ENCODE peak calls at places on chromosomes 1 and 21, in seven cellular contexts. U is tibial artery, X is HL-60, E is cardiac muscle cell, H is breast epithelium, N is HCT116, S is stomach. B is an unnamed sample.

GRCh38 chr1:17611991-17612390 is 72.5 kb downstream of the ARHGEF10L start:
- DNase-seq in H (no peak), N (no peak), S (no peak), U (no peak), E (no peak), X (no peak), B (no peak)

GRCh38 chr1:230281531-230281930 is 144.6 kb downstream of the PGBD5 start:
- DNase-seq in U (peak; percentile 5), X (no peak), N (no peak), S (no peak), H (peak; percentile 44), E (no peak), B (peak; percentile 74)

GRCh38 chr21:38837806-38838461 is 32.2 kb downstream of the ETS2 start:
- DNase-seq in S (no peak), E (no peak), X (no peak), N (no peak), U (no peak), H (no peak), B (no peak)

GRCh38 chr1:68197891-68198290 is 34.4 kb downstream of the WLS start:
- DNase-seq in E (no peak), N (peak; percentile 38), H (no peak), U (no peak), X (no peak), S (no peak), B (no peak)

GRCh38 chr1:154752273-154753030 is 117.6 kb downstream of the KCNN3 start:
- DNase-seq in S (peak; percentile 13), X (no peak), N (no peak), U (no peak), H (no peak), E (no peak), B (no peak)

GRCh38 chr1:34549199-34549598 is 205.6 kb upstream of the GJB5 start:
- DNase-seq in U (no peak), S (no peak), N (peak; percentile 10), X (peak; percentile 9), H (no peak), E (peak; percentile 24), B (no peak)

GRCh38 chr1:181359012-181359411 is 124.3 kb upstream of the CACNA1E start:
- DNase-seq in N (no peak), U (no peak), X (no peak), S (no peak), E (no peak), H (no peak), B (no peak)

GRCh38 chr1:21337931-21338567 is 47.8 kb upstream of the ECE1 start:
- DNase-seq in X (peak; percentile 52), E (no peak), H (peak; percentile 74), U (peak; percentile 99), S (peak; percentile 75), N (no peak), B (peak; percentile 55)

GRCh38 chr1:108600504-108600903 is 40.6 kb downstream of the EEIG2 start:
- DNase-seq in U (no peak), S (no peak), X (no peak), H (no peak), N (no peak), E (no peak), B (no peak)

GRCh38 chr1:14788065-14788464 is 189.6 kb downstream of the KAZN start:
- DNase-seq in E (no peak), U (no peak), H (no peak), X (no peak), S (no peak), N (no peak), B (no peak)

GRCh38 chr1:76074321-76075187 is at the start of gene ST6GALNAC3:
- DNase-seq in H (peak; percentile 56), S (peak; percentile 82), X (peak; percentile 10), U (peak; percentile 68), E (peak; percentile 91), N (no peak), B (peak; percentile 97)

GRCh38 chr1:32773764-32774463 is 43.2 kb downstream of the YARS1 start:
- DNase-seq in N (no peak), U (no peak), X (no peak), H (no peak), E (no peak), S (no peak), B (no peak)

GRCh38 chr1:235317179-235317578 is 10.8 kb downstream of the ARID4B start:
- DNase-seq in X (no peak), U (no peak), E (no peak), N (no peak), S (no peak), H (no peak), B (no peak)

GRCh38 chr1:182611787-182612186 is 7.6 kb upstream of the RGS16 start:
- DNase-seq in E (no peak), S (no peak), H (no peak), U (no peak), N (no peak), X (no peak), B (no peak)

GRCh38 chr1:17274186-17275170 is 25.6 kb downstream of the PADI3 start:
- DNase-seq in H (no peak), E (peak; percentile 66), S (peak; percentile 32), U (no peak), N (peak; percentile 42), X (peak; percentile 71), B (peak; percentile 57)

GRCh38 chr1:109640285-109640865 is 15.5 kb upstream of the GSTM4 start:
- DNase-seq in S (peak; percentile 93), N (no peak), E (peak; percentile 81), H (peak; percentile 90), X (peak; percentile 84), U (peak; percentile 85), B (peak; percentile 87)

GRCh38 chr1:161359316-161359715 is 8.4 kb downstream of the CFAP126 start:
- DNase-seq in U (no peak), H (no peak), E (no peak), S (no peak), N (no peak), X (no peak), B (no peak)

GRCh38 chr1:35660581-35661473 is 19.5 kb upstream of the PSMB2 start:
- DNase-seq in X (no peak), N (no peak), H (no peak), S (no peak), E (peak; percentile 85), U (no peak), B (no peak)

GRCh38 chr1:46184920-46185658 is 8.8 kb upstream of the P3R3URF start:
- DNase-seq in X (no peak), U (no peak), S (no peak), N (no peak), H (no peak), E (no peak), B (no peak)

GRCh38 chr1:237879195-237879594 is 11.5 kb downstream of the ZP4 start:
- DNase-seq in N (no peak), X (no peak), S (no peak), U (no peak), H (no peak), E (no peak), B (no peak)

GRCh38 chr1:234721476-234722266 is 111.7 kb upstream of the IRF2BP2 start:
- DNase-seq in S (peak; percentile 78), X (peak; percentile 36), U (peak; percentile 81), E (no peak), H (no peak), N (no peak), B (no peak)

GRCh38 chr1:151972533-151973270 is 21.0 kb downstream of the S100A10 start:
- DNase-seq in S (peak; percentile 66), H (no peak), X (no peak), U (peak; percentile 39), N (peak; percentile 83), E (peak; percentile 17), B (no peak)

GRCh38 chr1:37394574-37395464 is 79.6 kb upstream of the ZC3H12A start:
- DNase-seq in U (no peak), X (no peak), H (no peak), E (peak; percentile 49), S (no peak), N (peak; percentile 60), B (no peak)

GRCh38 chr1:93722081-93723031 is 40.7 kb upstream of the BCAR3 start:
- DNase-seq in N (no peak), U (no peak), X (no peak), S (no peak), H (no peak), E (no peak), B (no peak)

GRCh38 chr1:93720931-93721614 is 39.4 kb upstream of the BCAR3 start:
- DNase-seq in U (no peak), E (no peak), N (no peak), S (no peak), H (no peak), X (no peak), B (peak; percentile 46)

GRCh38 chr1:93723733-93724270 is 42.2 kb upstream of the BCAR3 start:
- DNase-seq in H (no peak), X (no peak), U (no peak), S (no peak), N (no peak), E (no peak), B (no peak)

GRCh38 chr1:93717639-93718038 is 36.0 kb upstream of the BCAR3 start:
- DNase-seq in S (no peak), U (no peak), N (no peak), E (no peak), H (no peak), X (no peak), B (no peak)

GRCh38 chr1:93723101-93723500 is 41.5 kb upstream of the BCAR3 start:
- DNase-seq in N (no peak), S (no peak), H (no peak), U (no peak), X (no peak), E (no peak), B (no peak)
- H3K4me3 ChIP-seq in N (no peak overlapping the region), S (no peak overlapping the region), H (no peak overlapping the region), U (no peak overlapping the region), X (no peak overlapping the region), E (no peak overlapping the region), B (no peak overlapping the region)

DNA sequence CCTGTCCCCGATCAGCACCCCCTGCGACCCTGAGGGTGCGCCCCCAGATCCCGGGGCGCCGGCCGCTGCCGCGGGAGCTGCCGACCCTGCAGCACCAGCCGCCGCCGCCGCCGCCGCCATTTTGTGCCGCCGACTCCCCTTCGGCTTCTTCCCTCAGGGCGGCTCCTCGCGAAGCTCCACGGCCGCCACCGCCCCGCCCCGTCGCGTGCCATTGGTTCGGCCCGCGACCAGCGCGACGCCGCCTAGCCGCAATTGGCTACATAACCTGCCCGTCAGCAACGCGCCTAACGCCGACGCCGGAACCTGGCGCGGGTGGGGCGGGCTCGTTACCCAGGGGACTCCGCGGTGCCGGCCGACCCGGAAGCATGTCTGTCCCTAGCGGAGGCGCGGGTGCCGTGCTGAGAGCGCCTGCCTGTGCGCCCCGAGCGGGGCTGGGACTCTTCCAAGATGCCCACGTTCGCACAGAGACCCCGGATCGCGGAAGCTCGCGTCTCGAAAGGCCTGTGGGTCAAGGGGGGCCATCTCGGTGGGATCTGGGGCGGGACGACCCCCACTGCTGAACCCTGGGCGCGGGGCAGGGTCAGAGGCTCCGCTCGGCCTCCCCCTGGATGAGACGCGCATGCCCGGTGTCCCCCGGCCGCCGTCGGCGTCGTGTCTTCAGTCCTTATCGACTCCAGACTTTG is at the start of gene CCNL2:
- DNase-seq in E (peak; percentile 99), X (peak; percentile 98), U (peak; percentile 95), N (peak; percentile 94), H (peak; percentile 99), S (peak; percentile 99), B (peak; percentile 98)
- TF ChIP-seq CTCF in E (peak; percentile 47), X (peak; percentile 16), U (peak; percentile 62), N (peak; percentile 51), H (peak; percentile 85), S (no peak), B (peak; percentile 92)

GRCh38 chr1:31694910-31695300 is 8.9 kb downstream of the COL16A1 start:
- DNase-seq in S (no peak), N (no peak), X (no peak), E (no peak), H (no peak), U (no peak), B (no peak)
- H3K27ac ChIP-seq in S (peak overlapping the region; percentile 60), N (no peak overlapping the region), X (no peak overlapping the region), E (no peak overlapping the region), H (peak overlapping the region; percentile 80), U (no peak overlapping the region), B (no peak overlapping the region)

GRCh38 chr1:228488818-228489674 is 1.9 kb downstream of the RNF187 start:
- DNase-seq in N (no peak), H (no peak), X (no peak), U (no peak), S (no peak), E (no peak), B (no peak)
- H3K4me3 ChIP-seq in N (peak overlapping the region; percentile 100), H (peak overlapping the region; percentile 96), X (no peak overlapping the region), U (peak overlapping the region; percentile 80), S (peak overlapping the region; percentile 87), E (peak overlapping the region; percentile 92), B (peak overlapping the region; percentile 68)